ENCODE peak calls at places on chromosomes 3 and 15, in eight cellular contexts. A is NB4, V is fibroblast of the aortic adventitia, P is tibial nerve, H is heart left ventricle, M is tibial artery, W is right lobe of liver, G is skeletal muscle cell. Q is an unnamed sample.

GRCh38 chr15:68200016-68200861 is 4.9 kb downstream of the CALML4 start:
- DNase-seq in V (no peak), M (no peak), H (no peak), G (no peak), A (no peak), W (no peak), P (no peak), Q (no peak)

GRCh38 chr3:150022406-150023238 is 51.9 kb upstream of the PFN2 start:
- DNase-seq in P (no peak), W (no peak), M (no peak), V (peak; percentile 33), H (no peak), A (peak; percentile 51), G (no peak), Q (no peak)

GRCh38 chr15:64009798-64010241 is 36.5 kb downstream of the DAPK2 start:
- DNase-seq in P (no peak), V (peak; percentile 22), W (no peak), G (no peak), H (no peak), M (no peak), A (no peak), Q (peak; percentile 36)

GRCh38 chr3:158918008-158918407 is 116.2 kb downstream of the MFSD1 start:
- DNase-seq in M (no peak), G (peak; percentile 48), P (no peak), A (peak; percentile 55), W (no peak), H (no peak), V (peak; percentile 74), Q (no peak)

GRCh38 chr3:101303089-101303731 is 17.2 kb downstream of the IMPG2 start:
- DNase-seq in H (no peak), P (no peak), A (no peak), W (no peak), M (no peak), V (peak; percentile 13), G (peak; percentile 4), Q (no peak)

GRCh38 chr3:192825657-192826200 is 91.9 kb downstream of the MB21D2 start:
- DNase-seq in P (no peak), G (peak; percentile 55), H (no peak), M (no peak), W (no peak), A (peak; percentile 42), V (peak; percentile 55), Q (no peak)

GRCh38 chr3:31733234-31733667 is 200.5 kb downstream of the STT3B start:
- DNase-seq in V (peak; percentile 8), P (no peak), M (no peak), W (no peak), G (no peak), A (no peak), H (no peak), Q (no peak)

GRCh38 chr15:23397779-23398178 is 43.2 kb downstream of the GOLGA8S start:
- DNase-seq in A (no peak), M (peak; percentile 39), H (peak; percentile 59), G (no peak), W (no peak), V (no peak), P (no peak), Q (no peak)

GRCh38 chr3:113096158-113096893 is 105.5 kb downstream of the GTPBP8 start:
- DNase-seq in P (no peak), G (no peak), W (no peak), A (no peak), V (peak; percentile 54), M (no peak), H (no peak), Q (no peak)

GRCh38 chr3:54087581-54088410 is 34.6 kb upstream of the CACNA2D3 start:
- DNase-seq in M (no peak), A (no peak), H (no peak), G (no peak), V (no peak), P (no peak), W (no peak), Q (no peak)

GRCh38 chr15:83030021-83030420 is 18.6 kb upstream of the C15orf40 start:
- DNase-seq in A (no peak), G (no peak), W (no peak), V (no peak), M (no peak), H (no peak), P (no peak), Q (no peak)

GRCh38 chr3:26753109-26753508 is 130.5 kb downstream of the LRRC3B start:
- DNase-seq in M (no peak), P (no peak), W (no peak), V (no peak), A (no peak), H (no peak), G (no peak), Q (no peak)

GRCh38 chr15:70521576-70522322 is 241.6 kb downstream of the UACA start:
- DNase-seq in A (no peak), M (no peak), W (no peak), G (no peak), V (no peak), H (no peak), P (no peak), Q (no peak)

GRCh38 chr3:57095361-57095760 is 34.9 kb downstream of the SPATA12 start:
- DNase-seq in W (no peak), A (no peak), G (no peak), P (no peak), M (no peak), H (no peak), V (no peak), Q (no peak)

GRCh38 chr3:184558726-184559125 is 2.9 kb upstream of the EPHB3 start:
- DNase-seq in V (no peak), G (no peak), M (no peak), A (no peak), H (no peak), P (no peak), W (no peak), Q (no peak)

GRCh38 chr3:115100172-115100571 is 46.9 kb downstream of the ZBTB20 start:
- DNase-seq in W (no peak), G (peak; percentile 9), A (peak; percentile 1), V (peak; percentile 78), H (no peak), P (no peak), M (no peak), Q (peak; percentile 50)

GRCh38 chr3:159252772-159253384 is 451.0 kb downstream of the MFSD1 start:
- DNase-seq in H (no peak), V (peak; percentile 89), W (no peak), A (peak; percentile 59), M (no peak), P (no peak), G (no peak), Q (no peak)

GRCh38 chr15:81400640-81401236 is 26.7 kb upstream of the TMC3 start:
- DNase-seq in V (peak; percentile 78), G (no peak), P (no peak), A (peak; percentile 65), M (no peak), H (no peak), W (no peak), Q (no peak)

GRCh38 chr3:35778201-35778600 is 138.9 kb downstream of the ARPP21 start:
- DNase-seq in V (no peak), P (no peak), A (no peak), M (no peak), G (no peak), W (no peak), H (no peak), Q (no peak)
- H3K4me3 ChIP-seq in V (no peak overlapping the region), P (no peak overlapping the region), A (no peak overlapping the region), M (no peak overlapping the region), G (no peak overlapping the region), W (no peak overlapping the region), H (no peak overlapping the region), Q (no peak overlapping the region)

GRCh38 chr15:26132786-26133185 is 269.7 kb upstream of the ATP10A start:
- DNase-seq in M (no peak), W (no peak), A (no peak), V (no peak), P (no peak), H (no peak), G (no peak), Q (no peak)
- H3K4me3 ChIP-seq in M (no peak overlapping the region), W (no peak overlapping the region), A (no peak overlapping the region), V (no peak overlapping the region), P (no peak overlapping the region), H (no peak overlapping the region), G (no peak overlapping the region), Q (no peak overlapping the region)

DNA sequence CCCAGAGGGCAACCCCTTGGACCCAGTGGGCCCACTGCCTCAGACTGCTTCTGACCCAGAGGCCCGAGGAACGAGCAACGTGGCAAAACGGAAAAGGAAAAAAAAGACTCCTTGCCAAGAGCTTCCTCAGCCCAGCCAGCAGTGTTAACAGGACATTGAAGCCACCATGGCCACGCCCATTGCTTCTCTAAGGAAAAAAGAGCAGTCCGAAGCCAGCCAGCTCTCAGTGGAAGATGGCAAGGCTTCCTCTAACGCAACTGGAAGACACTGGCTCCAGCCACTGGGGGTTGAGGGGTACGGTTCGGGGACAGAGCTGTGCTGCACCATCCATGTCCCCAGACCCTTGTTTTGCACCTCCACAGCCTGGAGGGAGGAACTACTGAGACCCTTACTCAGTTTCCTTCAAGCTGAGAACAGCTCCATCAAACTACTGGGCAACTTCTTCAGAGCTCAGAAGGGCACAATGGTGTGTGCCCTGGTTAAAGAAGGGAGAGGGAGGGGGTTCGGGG is 10.7 kb downstream of the BMF start:
- DNase-seq in G (no peak), A (peak; percentile 84), W (no peak), H (peak; percentile 68), M (peak; percentile 85), V (peak; percentile 30), P (no peak), Q (no peak)
- H3K4me3 ChIP-seq in G (no peak overlapping the region), A (peak overlapping the region; percentile 42), W (no peak overlapping the region), H (no peak overlapping the region), M (no peak overlapping the region), V (no peak overlapping the region), P (no peak overlapping the region), Q (no peak overlapping the region)

DNA sequence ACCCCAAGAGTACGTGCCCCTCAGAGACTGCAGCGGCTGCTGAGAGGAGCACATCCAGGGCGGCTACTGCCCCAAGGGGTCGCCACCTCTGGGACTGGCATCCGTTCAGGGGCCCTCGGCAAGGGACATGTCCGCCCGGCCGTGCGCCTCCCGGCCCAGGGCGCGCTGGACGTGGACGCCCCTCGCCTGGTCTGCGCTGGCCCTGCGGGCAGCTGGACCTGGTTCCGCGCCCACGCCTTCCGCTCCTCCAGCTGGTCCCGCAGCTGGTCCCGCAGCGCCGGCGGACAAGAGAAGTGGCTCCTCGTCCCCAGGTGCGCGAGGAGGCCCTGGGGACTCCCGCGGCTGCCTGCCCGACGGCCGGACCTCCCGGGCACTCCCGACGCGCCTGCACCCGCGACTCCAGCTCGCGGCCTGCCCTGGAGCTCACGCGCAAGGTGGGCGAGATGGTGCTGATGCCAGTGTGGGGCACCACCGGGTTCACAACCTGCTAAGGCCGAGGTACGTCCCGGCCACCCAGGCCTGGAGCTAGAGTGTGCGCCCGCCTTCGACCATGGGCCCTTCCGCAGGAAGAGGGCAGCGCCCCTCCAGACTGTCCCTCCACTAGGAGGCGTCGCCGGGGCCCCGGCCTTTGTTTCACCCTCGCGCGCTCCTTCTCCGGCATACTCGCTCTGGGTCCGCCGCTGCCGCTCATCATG is 14.4 kb upstream of the GP9 start:
- DNase-seq in G (no peak), W (no peak), H (no peak), P (no peak), M (no peak), A (no peak), V (no peak), Q (no peak)
- H3K4me3 ChIP-seq in G (peak overlapping the region; percentile 27), W (peak overlapping the region; percentile 3), H (peak overlapping the region; percentile 45), P (peak overlapping the region; percentile 27), M (peak overlapping the region; percentile 34), A (no peak overlapping the region), V (no peak overlapping the region), Q (peak overlapping the region; percentile 50)